ENCODE peak calls at places on chromosomes 11 and 22, in six cellular contexts. G is dermis microvascular lymphatic vessel endothelial cell, E is psoas muscle, I is HT1080, M is NCI-H187 treated with DMSO at 0.1 percent for 48 hours, N is HCT116. Y is an unnamed sample.

GRCh38 chr11:2142300-2142759 is 3.1 kb upstream of the IGF2 start:
- DNase-seq in G (no peak), E (no peak), M (no peak), N (no peak), I (no peak), Y (no peak)

GRCh38 chr11:131511794-131512193 is 141.4 kb downstream of the NTM start:
- DNase-seq in G (no peak), I (no peak), N (no peak), M (no peak), E (no peak), Y (peak)

GRCh38 chr11:22707119-22707899 is 40.9 kb downstream of the GAS2 start:
- DNase-seq in M (no peak), G (no peak), E (no peak), N (no peak), I (no peak), Y (no peak)

GRCh38 chr22:20094158-20094807 is 14.2 kb downstream of the DGCR8 start:
- DNase-seq in N (no peak), I (no peak), G (no peak), E (no peak), M (no peak), Y (no peak)

GRCh38 chr11:117232022-117232878 is at the start of the genes PCSK7 and RNF214:
- DNase-seq in N (no peak), M (no peak), G (peak), I (peak), E (peak), Y (peak)

GRCh38 chr22:37231406-37232139 is 12.5 kb downstream of the RAC2 start:
- DNase-seq in N (no peak), I (no peak), E (no peak), G (no peak), M (no peak), Y (no peak)

GRCh38 chr11:96365493-96365892 is 22.5 kb upstream of the MAML2 start:
- DNase-seq in E (no peak), N (no peak), I (no peak), G (no peak), M (no peak), Y (no peak)

GRCh38 chr22:28250036-28250695 is 331.1 kb upstream of the PITPNB start:
- DNase-seq in N (no peak), E (no peak), M (no peak), I (no peak), G (no peak), Y (no peak)

GRCh38 chr11:73983764-73984543 is 1.3 kb upstream of the UCP2 start:
- DNase-seq in N (no peak), E (no peak), I (no peak), G (no peak), M (no peak), Y (no peak)

GRCh38 chr11:70251583-70252285 is 18.8 kb upstream of the PPFIA1 start:
- DNase-seq in E (peak), N (no peak), I (no peak), M (no peak), G (no peak), Y (no peak)

Y was measured in iPS DF 6.9.